ENCODE peak calls at places on chromosome 20, in ten cellular contexts. One of them, this sample, is unnamed.

GRCh38 chr20:33518071-33518470 is 28.2 kb downstream of the CBFA2T2 start:
- DNase-seq in cardiac muscle cell: peak
- DNase-seq in NCI-H774: no peak
- DNase-seq in NCI-H446: no peak
- DNase-seq in activated T-helper 1 cell treated with anti-CD3 and anti-CD28 coated beads, Interleukin-2, amount 50 U/mL, for 16 hours: no peak
- DNase-seq in heart right ventricle: no peak
- DNase-seq in HCT116: no peak
- DNase-seq in activated CD4-positive, alpha-beta T cell treated with anti-CD3 and anti-CD28 coated beads, Interleukin-2, amount 50 U/mL, for 1 hour: no peak
- DNase-seq in naive thymus-derived CD4-positive, alpha-beta T cell: no peak
- DNase-seq in AG20443: peak
- DNase-seq in this sample: peak

GRCh38 chr20:47688385-47689381 is 96.6 kb downstream of the SULF2 start:
- DNase-seq in cardiac muscle cell: peak
- DNase-seq in activated CD4-positive, alpha-beta T cell treated with anti-CD3 and anti-CD28 coated beads, Interleukin-2, amount 50 U/mL, for 1 hour: no peak
- DNase-seq in naive thymus-derived CD4-positive, alpha-beta T cell: no peak
- DNase-seq in HCT116: no peak
- DNase-seq in NCI-H774: no peak
- DNase-seq in NCI-H446: no peak
- DNase-seq in heart right ventricle: no peak
- DNase-seq in AG20443: no peak
- DNase-seq in activated T-helper 1 cell treated with anti-CD3 and anti-CD28 coated beads, Interleukin-2, amount 50 U/mL, for 16 hours: no peak
- DNase-seq in this sample: no peak

GRCh38 chr20:10603971-10604864 is 69.6 kb downstream of the JAG1 start:
- DNase-seq in activated CD4-positive, alpha-beta T cell treated with anti-CD3 and anti-CD28 coated beads, Interleukin-2, amount 50 U/mL, for 1 hour: no peak
- DNase-seq in NCI-H774: no peak
- DNase-seq in activated T-helper 1 cell treated with anti-CD3 and anti-CD28 coated beads, Interleukin-2, amount 50 U/mL, for 16 hours: no peak
- DNase-seq in AG20443: peak
- DNase-seq in HCT116: peak
- DNase-seq in naive thymus-derived CD4-positive, alpha-beta T cell: no peak
- DNase-seq in heart right ventricle: peak
- DNase-seq in cardiac muscle cell: peak
- DNase-seq in NCI-H446: no peak
- DNase-seq in this sample: no peak

GRCh38 chr20:54197621-54198604 is 10.0 kb upstream of the PFDN4 start:
- DNase-seq in cardiac muscle cell: peak
- DNase-seq in heart right ventricle: no peak
- DNase-seq in naive thymus-derived CD4-positive, alpha-beta T cell: no peak
- DNase-seq in NCI-H774: no peak
- DNase-seq in NCI-H446: no peak
- DNase-seq in activated CD4-positive, alpha-beta T cell treated with anti-CD3 and anti-CD28 coated beads, Interleukin-2, amount 50 U/mL, for 1 hour: no peak
- DNase-seq in AG20443: peak
- DNase-seq in activated T-helper 1 cell treated with anti-CD3 and anti-CD28 coated beads, Interleukin-2, amount 50 U/mL, for 16 hours: no peak
- DNase-seq in HCT116: no peak
- DNase-seq in this sample: no peak

GRCh38 chr20:34179636-34180360 is 61.4 kb upstream of the ASIP start:
- DNase-seq in HCT116: no peak
- DNase-seq in heart right ventricle: no peak
- DNase-seq in NCI-H774: no peak
- DNase-seq in AG20443: no peak
- DNase-seq in naive thymus-derived CD4-positive, alpha-beta T cell: no peak
- DNase-seq in NCI-H446: no peak
- DNase-seq in activated CD4-positive, alpha-beta T cell treated with anti-CD3 and anti-CD28 coated beads, Interleukin-2, amount 50 U/mL, for 1 hour: no peak
- DNase-seq in cardiac muscle cell: no peak
- DNase-seq in activated T-helper 1 cell treated with anti-CD3 and anti-CD28 coated beads, Interleukin-2, amount 50 U/mL, for 16 hours: no peak
- DNase-seq in this sample: no peak

GRCh38 chr20:47506335-47506734 is 4.6 kb downstream of the NCOA3 start:
- DNase-seq in AG20443: no peak
- DNase-seq in heart right ventricle: no peak
- DNase-seq in NCI-H446: no peak
- DNase-seq in cardiac muscle cell: no peak
- DNase-seq in NCI-H774: no peak
- DNase-seq in naive thymus-derived CD4-positive, alpha-beta T cell: no peak
- DNase-seq in activated CD4-positive, alpha-beta T cell treated with anti-CD3 and anti-CD28 coated beads, Interleukin-2, amount 50 U/mL, for 1 hour: no peak
- DNase-seq in HCT116: no peak
- DNase-seq in activated T-helper 1 cell treated with anti-CD3 and anti-CD28 coated beads, Interleukin-2, amount 50 U/mL, for 16 hours: no peak
- DNase-seq in this sample: no peak

GRCh38 chr20:52936368-52936986 is 35.7 kb upstream of the TSHZ2 start:
- DNase-seq in NCI-H774: no peak
- DNase-seq in activated T-helper 1 cell treated with anti-CD3 and anti-CD28 coated beads, Interleukin-2, amount 50 U/mL, for 16 hours: no peak
- DNase-seq in cardiac muscle cell: no peak
- DNase-seq in HCT116: no peak
- DNase-seq in activated CD4-positive, alpha-beta T cell treated with anti-CD3 and anti-CD28 coated beads, Interleukin-2, amount 50 U/mL, for 1 hour: no peak
- DNase-seq in AG20443: no peak
- DNase-seq in NCI-H446: peak
- DNase-seq in naive thymus-derived CD4-positive, alpha-beta T cell: no peak
- DNase-seq in heart right ventricle: no peak
- DNase-seq in this sample: no peak

GRCh38 chr20:10481671-10482070 is 46.6 kb downstream of the SLX4IP start:
- DNase-seq in AG20443: no peak
- DNase-seq in activated CD4-positive, alpha-beta T cell treated with anti-CD3 and anti-CD28 coated beads, Interleukin-2, amount 50 U/mL, for 1 hour: no peak
- DNase-seq in NCI-H774: no peak
- DNase-seq in heart right ventricle: no peak
- DNase-seq in naive thymus-derived CD4-positive, alpha-beta T cell: no peak
- DNase-seq in NCI-H446: no peak
- DNase-seq in HCT116: no peak
- DNase-seq in cardiac muscle cell: no peak
- DNase-seq in activated T-helper 1 cell treated with anti-CD3 and anti-CD28 coated beads, Interleukin-2, amount 50 U/mL, for 16 hours: no peak
- DNase-seq in this sample: no peak

GRCh38 chr20:38337561-38338140 is 8.6 kb upstream of the LBP start:
- DNase-seq in activated T-helper 1 cell treated with anti-CD3 and anti-CD28 coated beads, Interleukin-2, amount 50 U/mL, for 16 hours: no peak
- DNase-seq in naive thymus-derived CD4-positive, alpha-beta T cell: no peak
- DNase-seq in heart right ventricle: peak
- DNase-seq in HCT116: peak
- DNase-seq in cardiac muscle cell: peak
- DNase-seq in AG20443: no peak
- DNase-seq in NCI-H774: no peak
- DNase-seq in NCI-H446: no peak
- DNase-seq in activated CD4-positive, alpha-beta T cell treated with anti-CD3 and anti-CD28 coated beads, Interleukin-2, amount 50 U/mL, for 1 hour: no peak
- DNase-seq in this sample: no peak